ENCODE peak calls at places on chromosomes 1 and 21, in nine cellular contexts. One of them, this sample, is unnamed. For H3K27me3, the result is how much of the 10 kb centered on the place peaks cover.

GRCh38 chr1:219938706-219939105 is 10.3 kb upstream of the SLC30A10 start:
- DNase-seq in GM23248: peak
- DNase-seq in body of pancreas: no peak
- DNase-seq in SK-N-SH: no peak
- DNase-seq in upper lobe of right lung: no peak
- DNase-seq in transverse colon: no peak
- DNase-seq in fibroblast of lung: peak
- DNase-seq in adipocyte: peak
- DNase-seq in lower lobe of right lung: no peak
- DNase-seq in this sample: peak

GRCh38 chr1:197418693-197419092 is 150.6 kb downstream of the CRB1 start:
- DNase-seq in GM23248: no peak
- DNase-seq in body of pancreas: no peak
- DNase-seq in SK-N-SH: no peak
- DNase-seq in upper lobe of right lung: no peak
- DNase-seq in transverse colon: no peak
- DNase-seq in fibroblast of lung: no peak
- DNase-seq in adipocyte: no peak
- DNase-seq in lower lobe of right lung: no peak
- DNase-seq in this sample: no peak

GRCh38 chr1:224696891-224697765 is 81.0 kb downstream of the CNIH3 start:
- DNase-seq in GM23248: peak
- DNase-seq in body of pancreas: no peak
- DNase-seq in SK-N-SH: no peak
- DNase-seq in upper lobe of right lung: no peak
- DNase-seq in transverse colon: no peak
- DNase-seq in fibroblast of lung: peak
- DNase-seq in adipocyte: peak
- DNase-seq in lower lobe of right lung: no peak
- DNase-seq in this sample: peak

GRCh38 chr1:233135833-233136232 is 159.7 kb downstream of the PCNX2 start:
- DNase-seq in GM23248: no peak
- DNase-seq in body of pancreas: no peak
- DNase-seq in SK-N-SH: no peak
- DNase-seq in upper lobe of right lung: no peak
- DNase-seq in transverse colon: no peak
- DNase-seq in fibroblast of lung: no peak
- DNase-seq in adipocyte: no peak
- DNase-seq in lower lobe of right lung: no peak
- DNase-seq in this sample: no peak

GRCh38 chr21:37145635-37146111 is 72.6 kb downstream of the TTC3 start:
- DNase-seq in GM23248: peak
- DNase-seq in body of pancreas: no peak
- DNase-seq in SK-N-SH: no peak
- DNase-seq in upper lobe of right lung: no peak
- DNase-seq in transverse colon: no peak
- DNase-seq in fibroblast of lung: peak
- DNase-seq in adipocyte: no peak
- DNase-seq in lower lobe of right lung: no peak
- DNase-seq in this sample: peak

GRCh38 chr1:160460214-160460642 is 59.9 kb downstream of the VANGL2 start:
- DNase-seq in GM23248: no peak
- DNase-seq in body of pancreas: no peak
- DNase-seq in SK-N-SH: no peak
- DNase-seq in upper lobe of right lung: no peak
- DNase-seq in transverse colon: no peak
- DNase-seq in fibroblast of lung: no peak
- DNase-seq in adipocyte: no peak
- DNase-seq in lower lobe of right lung: no peak
- DNase-seq in this sample: no peak

GRCh38 chr1:58447891-58448290 is 98.6 kb downstream of the OMA1 start:
- DNase-seq in GM23248: peak
- DNase-seq in body of pancreas: no peak
- DNase-seq in SK-N-SH: peak
- DNase-seq in upper lobe of right lung: no peak
- DNase-seq in transverse colon: no peak
- DNase-seq in fibroblast of lung: peak
- DNase-seq in adipocyte: peak
- DNase-seq in lower lobe of right lung: no peak
- DNase-seq in this sample: no peak

GRCh38 chr1:219533280-219533679 is 79.6 kb downstream of the ZC3H11B start:
- DNase-seq in GM23248: peak
- DNase-seq in body of pancreas: peak
- DNase-seq in SK-N-SH: no peak
- DNase-seq in upper lobe of right lung: no peak
- DNase-seq in transverse colon: no peak
- DNase-seq in fibroblast of lung: peak
- DNase-seq in adipocyte: peak
- DNase-seq in lower lobe of right lung: no peak
- DNase-seq in this sample: no peak

GRCh38 chr1:36128126-36128904 is 3.3 kb upstream of the COL8A2 start:
- DNase-seq in GM23248: peak
- DNase-seq in body of pancreas: no peak
- DNase-seq in SK-N-SH: peak
- DNase-seq in upper lobe of right lung: no peak
- DNase-seq in transverse colon: no peak
- DNase-seq in fibroblast of lung: peak
- DNase-seq in adipocyte: no peak
- DNase-seq in lower lobe of right lung: no peak
- DNase-seq in this sample: peak

GRCh38 chr1:154329152-154329521 is 3.8 kb downstream of the ATP8B2 start:
- DNase-seq in GM23248: peak
- DNase-seq in body of pancreas: no peak
- DNase-seq in SK-N-SH: peak
- DNase-seq in upper lobe of right lung: no peak
- DNase-seq in transverse colon: no peak
- DNase-seq in fibroblast of lung: peak
- DNase-seq in adipocyte: peak
- DNase-seq in lower lobe of right lung: no peak
- DNase-seq in this sample: peak

GRCh38 chr1:29387210-29387609 is 150.9 kb downstream of the PTPRU start:
- DNase-seq in GM23248: no peak
- DNase-seq in body of pancreas: no peak
- DNase-seq in SK-N-SH: no peak
- DNase-seq in upper lobe of right lung: no peak
- DNase-seq in transverse colon: no peak
- DNase-seq in fibroblast of lung: no peak
- DNase-seq in adipocyte: no peak
- DNase-seq in lower lobe of right lung: no peak
- DNase-seq in this sample: no peak

GRCh38 chr1:29389533-29390041 is 153.3 kb downstream of the PTPRU start:
- DNase-seq in GM23248: no peak
- DNase-seq in body of pancreas: no peak
- DNase-seq in SK-N-SH: peak
- DNase-seq in upper lobe of right lung: no peak
- DNase-seq in transverse colon: no peak
- DNase-seq in fibroblast of lung: no peak
- DNase-seq in adipocyte: no peak
- DNase-seq in lower lobe of right lung: no peak
- DNase-seq in this sample: no peak

GRCh38 chr1:29390075-29390474 is 153.8 kb downstream of the PTPRU start:
- DNase-seq in GM23248: no peak
- DNase-seq in body of pancreas: no peak
- DNase-seq in SK-N-SH: no peak
- DNase-seq in upper lobe of right lung: no peak
- DNase-seq in transverse colon: no peak
- DNase-seq in fibroblast of lung: no peak
- DNase-seq in adipocyte: no peak
- DNase-seq in lower lobe of right lung: no peak
- DNase-seq in this sample: no peak

GRCh38 chr1:29388170-29388569 is 151.8 kb downstream of the PTPRU start:
- DNase-seq in GM23248: no peak
- DNase-seq in body of pancreas: no peak
- DNase-seq in SK-N-SH: no peak
- DNase-seq in upper lobe of right lung: no peak
- DNase-seq in transverse colon: no peak
- DNase-seq in fibroblast of lung: no peak
- DNase-seq in adipocyte: no peak
- DNase-seq in lower lobe of right lung: no peak
- DNase-seq in this sample: no peak

DNA sequence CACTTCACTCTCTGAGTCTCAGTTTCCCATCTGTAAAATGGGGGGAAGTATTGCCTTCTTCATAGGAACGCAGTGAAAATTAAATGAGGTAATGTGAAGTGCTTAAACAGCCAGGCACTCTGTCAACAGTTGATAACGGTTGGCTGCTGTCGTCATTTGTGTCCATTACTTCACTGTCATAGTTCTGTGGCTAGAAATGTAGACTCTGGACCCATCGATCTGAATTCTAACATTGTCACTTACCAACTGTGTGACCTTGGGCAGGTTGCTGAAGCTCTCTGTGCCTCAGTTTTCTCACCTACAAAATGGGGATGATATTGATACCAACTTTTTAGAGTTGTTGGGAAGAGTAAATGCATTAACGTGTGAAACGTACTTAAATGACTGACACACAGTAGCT is 152.6 kb downstream of the PTPRU start:
- DNase-seq in GM23248: no peak
- DNase-seq in body of pancreas: no peak
- DNase-seq in SK-N-SH: no peak
- DNase-seq in upper lobe of right lung: no peak
- DNase-seq in transverse colon: no peak
- DNase-seq in fibroblast of lung: no peak
- DNase-seq in adipocyte: no peak
- DNase-seq in lower lobe of right lung: no peak
- DNase-seq in this sample: no peak
- H3K27me3 ChIP-seq in GM23248: under half
- H3K27me3 ChIP-seq in body of pancreas: under half
- H3K27me3 ChIP-seq in SK-N-SH: under half
- H3K27me3 ChIP-seq in upper lobe of right lung: under half
- H3K27me3 ChIP-seq in transverse colon: under half
- H3K27me3 ChIP-seq in fibroblast of lung: under half
- H3K27me3 ChIP-seq in adipocyte: under half
- H3K27me3 ChIP-seq in lower lobe of right lung: half or more
- H3K27me3 ChIP-seq in this sample: under half

DNA sequence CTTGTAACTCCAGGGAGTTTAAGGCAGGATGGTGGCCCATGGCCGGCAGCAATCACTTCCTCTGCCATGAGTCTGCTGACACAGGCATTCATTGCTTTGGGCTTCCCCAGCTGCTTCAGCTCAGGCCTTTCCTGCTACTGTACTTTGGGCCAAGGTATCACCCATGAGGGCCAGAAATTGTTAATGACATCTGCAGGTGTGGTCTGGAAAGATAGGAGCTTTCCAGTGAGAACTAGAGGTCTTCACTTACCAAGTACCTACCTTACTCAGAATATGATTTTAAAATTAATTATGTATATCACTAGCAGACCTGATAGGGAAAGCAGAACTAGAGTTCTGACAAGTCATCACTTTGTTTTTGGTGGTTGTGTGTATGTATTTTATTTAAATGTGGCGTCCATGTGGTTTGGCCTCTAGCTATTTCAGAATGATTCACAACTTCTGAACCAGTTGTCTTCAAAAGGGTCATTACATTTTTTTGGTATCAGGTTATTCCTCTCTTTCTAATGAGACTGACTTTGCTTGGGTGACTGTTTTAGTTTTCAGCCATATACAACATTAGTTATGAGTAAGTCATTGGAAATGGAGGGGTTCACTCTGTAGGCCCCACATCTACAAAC is 2.7 kb downstream of the RGL1 start:
- DNase-seq in GM23248: peak
- DNase-seq in body of pancreas: no peak
- DNase-seq in SK-N-SH: no peak
- DNase-seq in upper lobe of right lung: no peak
- DNase-seq in transverse colon: peak
- DNase-seq in fibroblast of lung: peak
- DNase-seq in adipocyte: peak
- DNase-seq in lower lobe of right lung: no peak
- DNase-seq in this sample: no peak
- H3K4me3 ChIP-seq in GM23248: no peak
- H3K4me3 ChIP-seq in body of pancreas: no peak
- H3K4me3 ChIP-seq in SK-N-SH: no peak
- H3K4me3 ChIP-seq in upper lobe of right lung: peak
- H3K4me3 ChIP-seq in transverse colon: no peak
- H3K4me3 ChIP-seq in fibroblast of lung: no peak
- H3K4me3 ChIP-seq in adipocyte: peak
- H3K4me3 ChIP-seq in lower lobe of right lung: peak
- H3K4me3 ChIP-seq in this sample: no peak

DNA sequence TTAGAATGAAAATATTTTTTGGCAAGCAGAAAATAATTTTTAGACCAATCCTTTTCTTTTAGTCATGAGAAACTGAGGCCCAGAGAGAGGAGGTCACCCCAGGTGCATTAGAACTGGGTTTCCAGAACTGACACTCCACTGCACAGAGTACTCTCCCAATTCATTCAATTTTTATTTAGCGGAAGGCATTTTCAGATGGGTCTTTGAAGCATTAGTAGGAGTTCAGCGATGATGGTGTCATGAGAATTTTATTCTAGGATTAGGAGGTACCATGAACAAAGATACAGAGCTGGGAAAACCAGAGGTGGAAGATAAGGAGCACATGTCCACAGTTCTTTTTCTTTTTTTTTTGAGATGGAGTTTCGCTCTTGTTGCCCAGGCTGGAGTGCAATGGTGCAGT is 2.3 kb downstream of the PCSK9 start:
- DNase-seq in GM23248: no peak
- DNase-seq in body of pancreas: no peak
- DNase-seq in SK-N-SH: no peak
- DNase-seq in upper lobe of right lung: no peak
- DNase-seq in transverse colon: no peak
- DNase-seq in fibroblast of lung: no peak
- DNase-seq in adipocyte: no peak
- DNase-seq in lower lobe of right lung: no peak
- DNase-seq in this sample: no peak
- H3K27me3 ChIP-seq in GM23248: half or more
- H3K27me3 ChIP-seq in body of pancreas: under half
- H3K27me3 ChIP-seq in SK-N-SH: under half
- H3K27me3 ChIP-seq in upper lobe of right lung: under half
- H3K27me3 ChIP-seq in transverse colon: under half
- H3K27me3 ChIP-seq in fibroblast of lung: half or more
- H3K27me3 ChIP-seq in adipocyte: under half
- H3K27me3 ChIP-seq in lower lobe of right lung: under half
- H3K27me3 ChIP-seq in this sample: under half

GRCh38 chr1:234659538-234659937 is 49.6 kb upstream of the IRF2BP2 start:
- DNase-seq in GM23248: peak
- DNase-seq in body of pancreas: no peak
- DNase-seq in SK-N-SH: no peak
- DNase-seq in upper lobe of right lung: no peak
- DNase-seq in transverse colon: no peak
- DNase-seq in fibroblast of lung: peak
- DNase-seq in adipocyte: peak
- DNase-seq in lower lobe of right lung: no peak
- DNase-seq in this sample: peak

GRCh38 chr1:234655328-234656069 is 45.5 kb upstream of the IRF2BP2 start:
- DNase-seq in GM23248: no peak
- DNase-seq in body of pancreas: no peak
- DNase-seq in SK-N-SH: peak
- DNase-seq in upper lobe of right lung: no peak
- DNase-seq in transverse colon: no peak
- DNase-seq in fibroblast of lung: no peak
- DNase-seq in adipocyte: no peak
- DNase-seq in lower lobe of right lung: no peak
- DNase-seq in this sample: no peak

GRCh38 chr1:234656070-234656875 is 46.3 kb upstream of the IRF2BP2 start:
- DNase-seq in GM23248: no peak
- DNase-seq in body of pancreas: no peak
- DNase-seq in SK-N-SH: no peak
- DNase-seq in upper lobe of right lung: no peak
- DNase-seq in transverse colon: no peak
- DNase-seq in fibroblast of lung: peak
- DNase-seq in adipocyte: no peak
- DNase-seq in lower lobe of right lung: no peak
- DNase-seq in this sample: no peak

GRCh38 chr1:234658143-234658542 is 48.2 kb upstream of the IRF2BP2 start:
- DNase-seq in GM23248: peak
- DNase-seq in body of pancreas: peak
- DNase-seq in SK-N-SH: no peak
- DNase-seq in upper lobe of right lung: no peak
- DNase-seq in transverse colon: peak
- DNase-seq in fibroblast of lung: peak
- DNase-seq in adipocyte: peak
- DNase-seq in lower lobe of right lung: peak
- DNase-seq in this sample: peak

GRCh38 chr1:234656981-234657651 is 47.1 kb upstream of the IRF2BP2 start:
- DNase-seq in GM23248: peak
- DNase-seq in body of pancreas: peak
- DNase-seq in SK-N-SH: peak
- DNase-seq in upper lobe of right lung: no peak
- DNase-seq in transverse colon: peak
- DNase-seq in fibroblast of lung: peak
- DNase-seq in adipocyte: peak
- DNase-seq in lower lobe of right lung: no peak
- DNase-seq in this sample: peak
- H3K4me3 ChIP-seq in GM23248: peak
- H3K4me3 ChIP-seq in body of pancreas: no peak
- H3K4me3 ChIP-seq in SK-N-SH: no peak
- H3K4me3 ChIP-seq in upper lobe of right lung: no peak
- H3K4me3 ChIP-seq in transverse colon: no peak
- H3K4me3 ChIP-seq in fibroblast of lung: no peak
- H3K4me3 ChIP-seq in adipocyte: no peak
- H3K4me3 ChIP-seq in lower lobe of right lung: no peak
- H3K4me3 ChIP-seq in this sample: no peak

This sample was measured in MG63.